ENCODE peak calls at places on chromosome 3, in seven cellular contexts. T, D, Q, K, L, Z and W are unnamed samples.

GRCh38 chr3:140247775-140248174 is 312.8 kb downstream of the CLSTN2 start:
- DNase-seq in T (no peak), D (no peak), Q (no peak), K (no peak), L (peak; percentile 15), Z (no peak), W (no peak)

GRCh38 chr3:115062009-115062408 is 85.1 kb downstream of the ZBTB20 start:
- DNase-seq in T (no peak), D (no peak), Q (no peak), K (no peak), L (no peak), Z (no peak), W (no peak)

GRCh38 chr3:188780188-188781147 is 391.3 kb upstream of the TPRG1 start:
- DNase-seq in T (no peak), D (peak; percentile 81), Q (no peak), K (no peak), L (no peak), Z (no peak), W (no peak)

GRCh38 chr3:39126532-39127071 is 19.1 kb downstream of the TTC21A start:
- DNase-seq in T (no peak), D (peak; percentile 77), Q (peak; percentile 79), K (peak; percentile 73), L (peak; percentile 91), Z (no peak), W (peak; percentile 59)

GRCh38 chr3:105232536-105232935 is 134.2 kb upstream of the ALCAM start:
- DNase-seq in T (no peak), D (no peak), Q (no peak), K (no peak), L (no peak), Z (no peak), W (no peak)

GRCh38 chr3:158679547-158680000 is 7.1 kb upstream of the LXN start:
- DNase-seq in T (no peak), D (no peak), Q (no peak), K (no peak), L (peak; percentile 73), Z (no peak), W (no peak)

GRCh38 chr3:191334359-191334893 is 4.1 kb upstream of the UTS2B start:
- DNase-seq in T (no peak), D (no peak), Q (no peak), K (no peak), L (no peak), Z (no peak), W (no peak)

GRCh38 chr3:178406206-178406605 is 130.0 kb upstream of the KCNMB2 start:
- DNase-seq in T (no peak), D (no peak), Q (no peak), K (no peak), L (no peak), Z (no peak), W (no peak)

GRCh38 chr3:152193673-152194267 is 75.0 kb upstream of the MBNL1 start:
- DNase-seq in T (no peak), D (no peak), Q (no peak), K (no peak), L (peak; percentile 31), Z (no peak), W (peak; percentile 51)

GRCh38 chr3:31755911-31756658 is 223.4 kb downstream of the STT3B start:
- DNase-seq in T (no peak), D (no peak), Q (no peak), K (no peak), L (no peak), Z (no peak), W (no peak)

GRCh38 chr3:66478923-66479322 is 21.9 kb downstream of the LRIG1 start:
- DNase-seq in T (no peak), D (no peak), Q (no peak), K (no peak), L (no peak), Z (no peak), W (no peak)
- H3K4me2 ChIP-seq in T (no peak overlapping the region), D (no peak overlapping the region), Q (peak overlapping the region; percentile 76), K (no peak overlapping the region), L (no peak overlapping the region), Z (no peak overlapping the region), W (no peak overlapping the region)

GRCh38 chr3:100899440-100900091 is 93.7 kb downstream of the ABI3BP start:
- DNase-seq in T (no peak), D (no peak), Q (no peak), K (peak; percentile 29), L (peak; percentile 44), Z (no peak), W (no peak)

GRCh38 chr3:100896994-100897393 is 96.2 kb downstream of the ABI3BP start:
- DNase-seq in T (no peak), D (no peak), Q (no peak), K (no peak), L (no peak), Z (no peak), W (no peak)

GRCh38 chr3:100902572-100902971 is 90.6 kb downstream of the ABI3BP start:
- DNase-seq in T (no peak), D (no peak), Q (no peak), K (peak; percentile 6), L (no peak), Z (no peak), W (no peak)

DNA sequence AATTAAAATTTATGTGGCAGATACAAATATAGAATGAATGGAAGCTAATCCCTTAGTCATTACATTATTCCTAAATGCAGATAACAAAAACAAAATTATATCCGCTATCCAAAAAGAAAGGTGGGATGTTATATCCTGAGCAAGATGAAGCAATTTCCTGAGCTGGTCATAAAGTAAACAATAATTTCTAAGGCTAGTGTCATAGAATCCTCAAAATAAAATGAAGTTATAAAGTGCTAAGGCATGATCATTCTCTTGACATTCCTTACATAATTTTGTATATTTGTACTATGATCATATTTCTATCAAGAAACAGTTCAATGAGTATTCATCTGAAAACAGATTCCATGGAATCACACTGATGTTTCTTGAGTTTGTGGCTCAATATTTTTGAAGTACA is 92.5 kb downstream of the ABI3BP start:
- DNase-seq in T (no peak), D (no peak), Q (no peak), K (no peak), L (peak; percentile 18), Z (no peak), W (no peak)
- H3K4me2 ChIP-seq in T (no peak overlapping the region), D (no peak overlapping the region), Q (no peak overlapping the region), K (no peak overlapping the region), L (peak overlapping the region; percentile 39), Z (no peak overlapping the region), W (no peak overlapping the region)

GRCh38 chr3:150117076-150117475 is 146.4 kb upstream of the PFN2 start:
- DNase-seq in T (no peak), D (no peak), Q (no peak), K (no peak), L (peak; percentile 27), Z (no peak), W (no peak)

GRCh38 chr3:150114873-150115570 is 144.3 kb upstream of the PFN2 start:
- DNase-seq in T (no peak), D (peak; percentile 61), Q (no peak), K (no peak), L (peak; percentile 62), Z (no peak), W (no peak)

GRCh38 chr3:150118219-150118618 is 147.5 kb upstream of the PFN2 start:
- DNase-seq in T (no peak), D (no peak), Q (no peak), K (no peak), L (no peak), Z (no peak), W (no peak)

GRCh38 chr3:150110097-150110496 is 139.4 kb upstream of the PFN2 start:
- DNase-seq in T (no peak), D (no peak), Q (no peak), K (no peak), L (no peak), Z (no peak), W (no peak)

GRCh38 chr3:150114273-150114672 is 143.6 kb upstream of the PFN2 start:
- DNase-seq in T (no peak), D (no peak), Q (no peak), K (no peak), L (peak; percentile 46), Z (no peak), W (no peak)
- H3K4me2 ChIP-seq in T (no peak overlapping the region), D (no peak overlapping the region), Q (no peak overlapping the region), K (no peak overlapping the region), L (no peak overlapping the region), Z (no peak overlapping the region), W (no peak overlapping the region)

GRCh38 chr3:14404396-14405119 is 2.2 kb downstream of the SLC6A6 start:
- DNase-seq in T (no peak), D (no peak), Q (no peak), K (peak; percentile 62), L (peak; percentile 64), Z (no peak), W (no peak)

GRCh38 chr3:14406336-14406735 is 3.9 kb downstream of the SLC6A6 start:
- DNase-seq in T (no peak), D (no peak), Q (no peak), K (no peak), L (peak; percentile 21), Z (no peak), W (no peak)

GRCh38 chr3:14405120-14405885 is 2.9 kb downstream of the SLC6A6 start:
- DNase-seq in T (no peak), D (no peak), Q (no peak), K (no peak), L (peak; percentile 84), Z (no peak), W (no peak)

GRCh38 chr3:14406762-14407161 is 4.4 kb downstream of the SLC6A6 start:
- DNase-seq in T (no peak), D (no peak), Q (no peak), K (no peak), L (no peak), Z (no peak), W (no peak)

GRCh38 chr3:14405886-14406238 is 3.5 kb downstream of the SLC6A6 start:
- DNase-seq in T (no peak), D (no peak), Q (no peak), K (no peak), L (peak; percentile 36), Z (no peak), W (no peak)
- H3K4me2 ChIP-seq in T (peak overlapping the region; percentile 94), D (no peak overlapping the region), Q (peak overlapping the region; percentile 99), K (peak overlapping the region; percentile 98), L (peak overlapping the region; percentile 96), Z (peak overlapping the region; percentile 97), W (peak overlapping the region; percentile 36)